ENCODE peak calls at places on chromosomes 11 and 22, in eight cellular contexts. One of them, this sample, is unnamed.

GRCh38 chr11:129766858-129767604 is 48.6 kb upstream of the TMEM45B start:
- DNase-seq in cardiac fibroblast: peak
- DNase-seq in osteocyte: no peak
- DNase-seq in ELR: peak
- DNase-seq in NCI-H460: peak
- DNase-seq in activated naive CD4-positive, alpha-beta T cell treated with anti-CD3 and anti-CD28 coated beads, Interleukin-2, amount 10 ng/mL, durations not matched to agents 7 days and 5 days: peak
- DNase-seq in KBM-7: peak
- DNase-seq in LNCaP clone FGC: no peak
- DNase-seq in this sample: peak

GRCh38 chr22:36373258-36373579 is 14.5 kb downstream of the MYH9 start:
- DNase-seq in cardiac fibroblast: no peak
- DNase-seq in osteocyte: no peak
- DNase-seq in ELR: no peak
- DNase-seq in NCI-H460: no peak
- DNase-seq in activated naive CD4-positive, alpha-beta T cell treated with anti-CD3 and anti-CD28 coated beads, Interleukin-2, amount 10 ng/mL, durations not matched to agents 7 days and 5 days: no peak
- DNase-seq in KBM-7: peak
- DNase-seq in LNCaP clone FGC: no peak
- DNase-seq in this sample: no peak

GRCh38 chr11:44939673-44940072 is 11.0 kb downstream of the TP53I11 start:
- DNase-seq in cardiac fibroblast: peak
- DNase-seq in osteocyte: no peak
- DNase-seq in ELR: no peak
- DNase-seq in NCI-H460: no peak
- DNase-seq in activated naive CD4-positive, alpha-beta T cell treated with anti-CD3 and anti-CD28 coated beads, Interleukin-2, amount 10 ng/mL, durations not matched to agents 7 days and 5 days: no peak
- DNase-seq in KBM-7: peak
- DNase-seq in LNCaP clone FGC: no peak
- DNase-seq in this sample: no peak

GRCh38 chr22:17376950-17377349 is 7.7 kb downstream of the CECR2 start:
- DNase-seq in cardiac fibroblast: no peak
- DNase-seq in osteocyte: no peak
- DNase-seq in ELR: no peak
- DNase-seq in NCI-H460: no peak
- DNase-seq in activated naive CD4-positive, alpha-beta T cell treated with anti-CD3 and anti-CD28 coated beads, Interleukin-2, amount 10 ng/mL, durations not matched to agents 7 days and 5 days: no peak
- DNase-seq in KBM-7: no peak
- DNase-seq in LNCaP clone FGC: no peak
- DNase-seq in this sample: no peak

GRCh38 chr11:112320668-112321067 is 60.0 kb upstream of the PLET1 start:
- DNase-seq in cardiac fibroblast: peak
- DNase-seq in osteocyte: peak
- DNase-seq in ELR: peak
- DNase-seq in NCI-H460: peak
- DNase-seq in activated naive CD4-positive, alpha-beta T cell treated with anti-CD3 and anti-CD28 coated beads, Interleukin-2, amount 10 ng/mL, durations not matched to agents 7 days and 5 days: no peak
- DNase-seq in KBM-7: no peak
- DNase-seq in LNCaP clone FGC: no peak
- DNase-seq in this sample: no peak

GRCh38 chr22:44461614-44462013 is 36.4 kb downstream of the RTL6 start:
- DNase-seq in cardiac fibroblast: no peak
- DNase-seq in osteocyte: peak
- DNase-seq in ELR: no peak
- DNase-seq in NCI-H460: no peak
- DNase-seq in activated naive CD4-positive, alpha-beta T cell treated with anti-CD3 and anti-CD28 coated beads, Interleukin-2, amount 10 ng/mL, durations not matched to agents 7 days and 5 days: no peak
- DNase-seq in KBM-7: no peak
- DNase-seq in LNCaP clone FGC: no peak
- DNase-seq in this sample: no peak

GRCh38 chr11:396511-396947 is 2.5 kb downstream of the PKP3 start:
- DNase-seq in cardiac fibroblast: peak
- DNase-seq in osteocyte: no peak
- DNase-seq in ELR: peak
- DNase-seq in NCI-H460: no peak
- DNase-seq in activated naive CD4-positive, alpha-beta T cell treated with anti-CD3 and anti-CD28 coated beads, Interleukin-2, amount 10 ng/mL, durations not matched to agents 7 days and 5 days: peak
- DNase-seq in KBM-7: no peak
- DNase-seq in LNCaP clone FGC: no peak
- DNase-seq in this sample: no peak

GRCh38 chr11:64762277-64762915 is 2.6 kb upstream of the PYGM start:
- DNase-seq in cardiac fibroblast: no peak
- DNase-seq in osteocyte: no peak
- DNase-seq in ELR: no peak
- DNase-seq in NCI-H460: no peak
- DNase-seq in activated naive CD4-positive, alpha-beta T cell treated with anti-CD3 and anti-CD28 coated beads, Interleukin-2, amount 10 ng/mL, durations not matched to agents 7 days and 5 days: peak
- DNase-seq in KBM-7: peak
- DNase-seq in LNCaP clone FGC: no peak
- DNase-seq in this sample: no peak

GRCh38 chr11:68106165-68106940 is 14.8 kb downstream of the CHKA start:
- DNase-seq in cardiac fibroblast: peak
- DNase-seq in osteocyte: no peak
- DNase-seq in ELR: no peak
- DNase-seq in NCI-H460: no peak
- DNase-seq in activated naive CD4-positive, alpha-beta T cell treated with anti-CD3 and anti-CD28 coated beads, Interleukin-2, amount 10 ng/mL, durations not matched to agents 7 days and 5 days: no peak
- DNase-seq in KBM-7: no peak
- DNase-seq in LNCaP clone FGC: no peak
- DNase-seq in this sample: peak

GRCh38 chr11:13280323-13280722 is 2.7 kb downstream of the BMAL1 start:
- DNase-seq in cardiac fibroblast: no peak
- DNase-seq in osteocyte: no peak
- DNase-seq in ELR: no peak
- DNase-seq in NCI-H460: no peak
- DNase-seq in activated naive CD4-positive, alpha-beta T cell treated with anti-CD3 and anti-CD28 coated beads, Interleukin-2, amount 10 ng/mL, durations not matched to agents 7 days and 5 days: no peak
- DNase-seq in KBM-7: no peak
- DNase-seq in LNCaP clone FGC: no peak
- DNase-seq in this sample: no peak

GRCh38 chr22:31118046-31118820 is 4.5 kb upstream of the INPP5J start:
- DNase-seq in cardiac fibroblast: no peak
- DNase-seq in osteocyte: no peak
- DNase-seq in ELR: no peak
- DNase-seq in NCI-H460: no peak
- DNase-seq in activated naive CD4-positive, alpha-beta T cell treated with anti-CD3 and anti-CD28 coated beads, Interleukin-2, amount 10 ng/mL, durations not matched to agents 7 days and 5 days: no peak
- DNase-seq in KBM-7: no peak
- DNase-seq in LNCaP clone FGC: no peak
- DNase-seq in this sample: no peak

GRCh38 chr22:17922925-17923898 is 101.1 kb downstream of the MICAL3 start:
- DNase-seq in cardiac fibroblast: peak
- DNase-seq in osteocyte: no peak
- DNase-seq in ELR: peak
- DNase-seq in NCI-H460: no peak
- DNase-seq in activated naive CD4-positive, alpha-beta T cell treated with anti-CD3 and anti-CD28 coated beads, Interleukin-2, amount 10 ng/mL, durations not matched to agents 7 days and 5 days: no peak
- DNase-seq in KBM-7: no peak
- DNase-seq in LNCaP clone FGC: no peak
- DNase-seq in this sample: peak

GRCh38 chr22:22558972-22559603 is at the start of gene PRAME:
- DNase-seq in cardiac fibroblast: peak
- DNase-seq in osteocyte: no peak
- DNase-seq in ELR: peak
- DNase-seq in NCI-H460: peak
- DNase-seq in activated naive CD4-positive, alpha-beta T cell treated with anti-CD3 and anti-CD28 coated beads, Interleukin-2, amount 10 ng/mL, durations not matched to agents 7 days and 5 days: peak
- DNase-seq in KBM-7: peak
- DNase-seq in LNCaP clone FGC: peak
- DNase-seq in this sample: peak

GRCh38 chr11:67082071-67082791 is 25.6 kb downstream of the RHOD start:
- DNase-seq in cardiac fibroblast: peak
- DNase-seq in osteocyte: no peak
- DNase-seq in ELR: peak
- DNase-seq in NCI-H460: peak
- DNase-seq in activated naive CD4-positive, alpha-beta T cell treated with anti-CD3 and anti-CD28 coated beads, Interleukin-2, amount 10 ng/mL, durations not matched to agents 7 days and 5 days: no peak
- DNase-seq in KBM-7: peak
- DNase-seq in LNCaP clone FGC: no peak
- DNase-seq in this sample: no peak

GRCh38 chr11:30326114-30326783 is 3.3 kb downstream of the ARL14EP start:
- DNase-seq in cardiac fibroblast: peak
- DNase-seq in osteocyte: no peak
- DNase-seq in ELR: peak
- DNase-seq in NCI-H460: no peak
- DNase-seq in activated naive CD4-positive, alpha-beta T cell treated with anti-CD3 and anti-CD28 coated beads, Interleukin-2, amount 10 ng/mL, durations not matched to agents 7 days and 5 days: no peak
- DNase-seq in KBM-7: peak
- DNase-seq in LNCaP clone FGC: no peak
- DNase-seq in this sample: no peak

GRCh38 chr22:40638261-40638660 is 1.7 kb upstream of the MRTFA start:
- DNase-seq in cardiac fibroblast: no peak
- DNase-seq in osteocyte: no peak
- DNase-seq in ELR: no peak
- DNase-seq in NCI-H460: no peak
- DNase-seq in activated naive CD4-positive, alpha-beta T cell treated with anti-CD3 and anti-CD28 coated beads, Interleukin-2, amount 10 ng/mL, durations not matched to agents 7 days and 5 days: no peak
- DNase-seq in KBM-7: no peak
- DNase-seq in LNCaP clone FGC: no peak
- DNase-seq in this sample: no peak

GRCh38 chr11:45664376-45665205 is 831 bp downstream of the CHST1 start:
- DNase-seq in cardiac fibroblast: no peak
- DNase-seq in osteocyte: no peak
- DNase-seq in ELR: no peak
- DNase-seq in NCI-H460: no peak
- DNase-seq in activated naive CD4-positive, alpha-beta T cell treated with anti-CD3 and anti-CD28 coated beads, Interleukin-2, amount 10 ng/mL, durations not matched to agents 7 days and 5 days: no peak
- DNase-seq in KBM-7: no peak
- DNase-seq in LNCaP clone FGC: no peak
- DNase-seq in this sample: no peak

GRCh38 chr11:2837096-2837601 is 48.4 kb downstream of the CDKN1C start:
- DNase-seq in cardiac fibroblast: peak
- DNase-seq in osteocyte: no peak
- DNase-seq in ELR: peak
- DNase-seq in NCI-H460: peak
- DNase-seq in activated naive CD4-positive, alpha-beta T cell treated with anti-CD3 and anti-CD28 coated beads, Interleukin-2, amount 10 ng/mL, durations not matched to agents 7 days and 5 days: no peak
- DNase-seq in KBM-7: no peak
- DNase-seq in LNCaP clone FGC: peak
- DNase-seq in this sample: peak

GRCh38 chr22:17315310-17315709 is 54.0 kb upstream of the CECR2 start:
- DNase-seq in cardiac fibroblast: no peak
- DNase-seq in osteocyte: no peak
- DNase-seq in ELR: no peak
- DNase-seq in NCI-H460: no peak
- DNase-seq in activated naive CD4-positive, alpha-beta T cell treated with anti-CD3 and anti-CD28 coated beads, Interleukin-2, amount 10 ng/mL, durations not matched to agents 7 days and 5 days: no peak
- DNase-seq in KBM-7: no peak
- DNase-seq in LNCaP clone FGC: no peak
- DNase-seq in this sample: no peak

GRCh38 chr11:123783536-123783935 is 22.6 kb downstream of the OR6M1 start:
- DNase-seq in cardiac fibroblast: no peak
- DNase-seq in osteocyte: no peak
- DNase-seq in ELR: no peak
- DNase-seq in NCI-H460: no peak
- DNase-seq in activated naive CD4-positive, alpha-beta T cell treated with anti-CD3 and anti-CD28 coated beads, Interleukin-2, amount 10 ng/mL, durations not matched to agents 7 days and 5 days: no peak
- DNase-seq in KBM-7: no peak
- DNase-seq in LNCaP clone FGC: no peak
- DNase-seq in this sample: no peak

GRCh38 chr22:37196539-37197450 is 8.7 kb upstream of the C1QTNF6 start:
- DNase-seq in cardiac fibroblast: peak
- DNase-seq in osteocyte: no peak
- DNase-seq in ELR: peak
- DNase-seq in NCI-H460: peak
- DNase-seq in activated naive CD4-positive, alpha-beta T cell treated with anti-CD3 and anti-CD28 coated beads, Interleukin-2, amount 10 ng/mL, durations not matched to agents 7 days and 5 days: no peak
- DNase-seq in KBM-7: no peak
- DNase-seq in LNCaP clone FGC: peak
- DNase-seq in this sample: no peak

GRCh38 chr11:8746575-8746974 is 64.0 kb downstream of the RPL27A start:
- DNase-seq in cardiac fibroblast: no peak
- DNase-seq in osteocyte: no peak
- DNase-seq in ELR: no peak
- DNase-seq in NCI-H460: no peak
- DNase-seq in activated naive CD4-positive, alpha-beta T cell treated with anti-CD3 and anti-CD28 coated beads, Interleukin-2, amount 10 ng/mL, durations not matched to agents 7 days and 5 days: no peak
- DNase-seq in KBM-7: no peak
- DNase-seq in LNCaP clone FGC: no peak
- DNase-seq in this sample: no peak

GRCh38 chr11:65572356-65573043 is at the start of gene FAM89B:
- DNase-seq in cardiac fibroblast: peak
- DNase-seq in osteocyte: peak
- DNase-seq in ELR: peak
- DNase-seq in NCI-H460: peak
- DNase-seq in activated naive CD4-positive, alpha-beta T cell treated with anti-CD3 and anti-CD28 coated beads, Interleukin-2, amount 10 ng/mL, durations not matched to agents 7 days and 5 days: peak
- DNase-seq in KBM-7: peak
- DNase-seq in LNCaP clone FGC: peak
- DNase-seq in this sample: peak

GRCh38 chr11:78800756-78801155 is 226.1 kb upstream of the NARS2 start:
- DNase-seq in cardiac fibroblast: peak
- DNase-seq in osteocyte: no peak
- DNase-seq in ELR: no peak
- DNase-seq in NCI-H460: no peak
- DNase-seq in activated naive CD4-positive, alpha-beta T cell treated with anti-CD3 and anti-CD28 coated beads, Interleukin-2, amount 10 ng/mL, durations not matched to agents 7 days and 5 days: no peak
- DNase-seq in KBM-7: no peak
- DNase-seq in LNCaP clone FGC: no peak
- DNase-seq in this sample: no peak

GRCh38 chr11:114061053-114062049 is 1.8 kb downstream of the ZBTB16 start:
- DNase-seq in cardiac fibroblast: peak
- DNase-seq in osteocyte: no peak
- DNase-seq in ELR: no peak
- DNase-seq in NCI-H460: no peak
- DNase-seq in activated naive CD4-positive, alpha-beta T cell treated with anti-CD3 and anti-CD28 coated beads, Interleukin-2, amount 10 ng/mL, durations not matched to agents 7 days and 5 days: no peak
- DNase-seq in KBM-7: no peak
- DNase-seq in LNCaP clone FGC: peak
- DNase-seq in this sample: peak

GRCh38 chr11:44519989-44520737 is 45.3 kb upstream of the CD82 start:
- DNase-seq in cardiac fibroblast: no peak
- DNase-seq in osteocyte: no peak
- DNase-seq in ELR: no peak
- DNase-seq in NCI-H460: no peak
- DNase-seq in activated naive CD4-positive, alpha-beta T cell treated with anti-CD3 and anti-CD28 coated beads, Interleukin-2, amount 10 ng/mL, durations not matched to agents 7 days and 5 days: no peak
- DNase-seq in KBM-7: no peak
- DNase-seq in LNCaP clone FGC: no peak
- DNase-seq in this sample: no peak

GRCh38 chr11:14541180-14541579 is 21.0 kb upstream of the PSMA1 start:
- DNase-seq in cardiac fibroblast: peak
- DNase-seq in osteocyte: no peak
- DNase-seq in ELR: no peak
- DNase-seq in NCI-H460: no peak
- DNase-seq in activated naive CD4-positive, alpha-beta T cell treated with anti-CD3 and anti-CD28 coated beads, Interleukin-2, amount 10 ng/mL, durations not matched to agents 7 days and 5 days: no peak
- DNase-seq in KBM-7: no peak
- DNase-seq in LNCaP clone FGC: no peak
- DNase-seq in this sample: no peak

GRCh38 chr22:39292561-39293074 is 26.8 kb downstream of the RPL3 start:
- DNase-seq in cardiac fibroblast: peak
- DNase-seq in osteocyte: peak
- DNase-seq in ELR: peak
- DNase-seq in NCI-H460: peak
- DNase-seq in activated naive CD4-positive, alpha-beta T cell treated with anti-CD3 and anti-CD28 coated beads, Interleukin-2, amount 10 ng/mL, durations not matched to agents 7 days and 5 days: no peak
- DNase-seq in KBM-7: peak
- DNase-seq in LNCaP clone FGC: peak
- DNase-seq in this sample: peak

GRCh38 chr22:49670610-49671330 is 156.9 kb downstream of the BRD1 start:
- DNase-seq in cardiac fibroblast: no peak
- DNase-seq in osteocyte: no peak
- DNase-seq in ELR: no peak
- DNase-seq in NCI-H460: no peak
- DNase-seq in activated naive CD4-positive, alpha-beta T cell treated with anti-CD3 and anti-CD28 coated beads, Interleukin-2, amount 10 ng/mL, durations not matched to agents 7 days and 5 days: no peak
- DNase-seq in KBM-7: no peak
- DNase-seq in LNCaP clone FGC: no peak
- DNase-seq in this sample: peak

GRCh38 chr22:42856179-42856864 is 751 bp downstream of the ARFGAP3 start:
- DNase-seq in cardiac fibroblast: peak
- DNase-seq in osteocyte: no peak
- DNase-seq in ELR: peak
- DNase-seq in NCI-H460: no peak
- DNase-seq in activated naive CD4-positive, alpha-beta T cell treated with anti-CD3 and anti-CD28 coated beads, Interleukin-2, amount 10 ng/mL, durations not matched to agents 7 days and 5 days: peak
- DNase-seq in KBM-7: peak
- DNase-seq in LNCaP clone FGC: no peak
- DNase-seq in this sample: peak

GRCh38 chr22:46084376-46084775 is 66.0 kb upstream of the PPARA start:
- DNase-seq in cardiac fibroblast: no peak
- DNase-seq in osteocyte: no peak
- DNase-seq in ELR: no peak
- DNase-seq in NCI-H460: no peak
- DNase-seq in activated naive CD4-positive, alpha-beta T cell treated with anti-CD3 and anti-CD28 coated beads, Interleukin-2, amount 10 ng/mL, durations not matched to agents 7 days and 5 days: no peak
- DNase-seq in KBM-7: no peak
- DNase-seq in LNCaP clone FGC: no peak
- DNase-seq in this sample: no peak

GRCh38 chr22:19181786-19182471 is 3.4 kb upstream of the SLC25A1 start:
- DNase-seq in cardiac fibroblast: no peak
- DNase-seq in osteocyte: no peak
- DNase-seq in ELR: no peak
- DNase-seq in NCI-H460: no peak
- DNase-seq in activated naive CD4-positive, alpha-beta T cell treated with anti-CD3 and anti-CD28 coated beads, Interleukin-2, amount 10 ng/mL, durations not matched to agents 7 days and 5 days: no peak
- DNase-seq in KBM-7: no peak
- DNase-seq in LNCaP clone FGC: no peak
- DNase-seq in this sample: no peak

GRCh38 chr11:70268526-70268925 is 2.0 kb upstream of the PPFIA1 start:
- DNase-seq in cardiac fibroblast: no peak
- DNase-seq in osteocyte: no peak
- DNase-seq in ELR: no peak
- DNase-seq in NCI-H460: no peak
- DNase-seq in activated naive CD4-positive, alpha-beta T cell treated with anti-CD3 and anti-CD28 coated beads, Interleukin-2, amount 10 ng/mL, durations not matched to agents 7 days and 5 days: no peak
- DNase-seq in KBM-7: no peak
- DNase-seq in LNCaP clone FGC: no peak
- DNase-seq in this sample: no peak

GRCh38 chr11:130897262-130898182 is 18.8 kb downstream of the SNX19 start:
- DNase-seq in cardiac fibroblast: peak
- DNase-seq in osteocyte: no peak
- DNase-seq in ELR: peak
- DNase-seq in NCI-H460: peak
- DNase-seq in activated naive CD4-positive, alpha-beta T cell treated with anti-CD3 and anti-CD28 coated beads, Interleukin-2, amount 10 ng/mL, durations not matched to agents 7 days and 5 days: no peak
- DNase-seq in KBM-7: no peak
- DNase-seq in LNCaP clone FGC: peak
- DNase-seq in this sample: no peak